ENCODE peak calls at places on chromosomes 3 and 15, in ten cellular contexts. T is CMK; D is endothelial cell; E is heart left ventricle; C is activated naive CD4-positive, alpha-beta T cell treated with anti-CD3 and anti-CD28 coated beads for 36 hours; P is stimulated activated CD4-positive, alpha-beta T cell treated with anti-CD3 and anti-CD28 coated beads, Interleukin-1b, Interleukin-23, amount 100 ng/mL, for 24 hours; G is iPS-NIHi11; L is AG08396; I is dermis blood vessel endothelial cell; Z is A549. F is an unnamed sample.

GRCh38 chr3:170585008-170585936 is 603 bp downstream of the SLC7A14 start:
- DNase-seq in T (no peak), D (peak; percentile 7), E (no peak), C (no peak), P (no peak), G (peak; percentile 41), L (peak; percentile 25), I (peak; percentile 13), Z (no peak), F (peak; percentile 53)

GRCh38 chr15:51935466-51936118 is 36.0 kb downstream of the LEO1 start:
- DNase-seq in T (no peak), D (no peak), E (no peak), C (no peak), P (no peak), G (no peak), L (no peak), I (no peak), Z (no peak), F (no peak)

GRCh38 chr3:30353711-30354467 is 252.5 kb upstream of the TGFBR2 start:
- DNase-seq in T (no peak), D (no peak), E (no peak), C (peak; percentile 74), P (no peak), G (no peak), L (no peak), I (no peak), Z (no peak), F (no peak)

GRCh38 chr3:10450494-10451440 is 54.6 kb downstream of the ATP2B2 start:
- DNase-seq in T (no peak), D (no peak), E (no peak), C (no peak), P (no peak), G (peak; percentile 83), L (no peak), I (no peak), Z (no peak), F (peak; percentile 49)

GRCh38 chr3:125160911-125161371 is 51.6 kb downstream of the SLC12A8 start:
- DNase-seq in T (no peak), D (no peak), E (no peak), C (no peak), P (no peak), G (no peak), L (no peak), I (no peak), Z (no peak), F (no peak)

GRCh38 chr3:57977755-57978715 is 30.2 kb upstream of the FLNB start:
- DNase-seq in T (no peak), D (no peak), E (no peak), C (no peak), P (no peak), G (peak; percentile 25), L (no peak), I (no peak), Z (peak; percentile 92), F (peak; percentile 22)

GRCh38 chr3:86792316-86792715 is 198.6 kb downstream of the VGLL3 start:
- DNase-seq in T (no peak), D (no peak), E (no peak), C (no peak), P (no peak), G (no peak), L (no peak), I (no peak), Z (no peak), F (no peak)

GRCh38 chr15:58357529-58358476 is 74.0 kb upstream of the LIPC start:
- DNase-seq in T (no peak), D (no peak), E (no peak), C (peak; percentile 86), P (no peak), G (peak; percentile 22), L (no peak), I (peak; percentile 59), Z (peak; percentile 29), F (no peak)

GRCh38 chr3:77319711-77320110 is 279.8 kb downstream of the ROBO2 start:
- DNase-seq in T (no peak), D (peak; percentile 38), E (no peak), C (no peak), P (no peak), G (peak; percentile 12), L (peak; percentile 42), I (peak; percentile 18), Z (peak; percentile 7), F (no peak)

GRCh38 chr3:119293761-119294401 is at the start of gene ARHGAP31:
- DNase-seq in T (no peak), D (peak; percentile 76), E (peak; percentile 83), C (peak; percentile 94), P (peak; percentile 43), G (peak; percentile 62), L (peak; percentile 73), I (peak; percentile 92), Z (peak; percentile 45), F (peak; percentile 67)

GRCh38 chr3:182726258-182727142 is 66.8 kb upstream of the ATP11B start:
- DNase-seq in T (no peak), D (no peak), E (no peak), C (no peak), P (no peak), G (no peak), L (no peak), I (no peak), Z (no peak), F (no peak)

GRCh38 chr15:62254137-62254934 is 89.3 kb upstream of the C2CD4B start:
- DNase-seq in T (peak; percentile 5), D (peak; percentile 90), E (peak; percentile 61), C (peak; percentile 79), P (peak; percentile 35), G (peak; percentile 81), L (peak; percentile 67), I (peak; percentile 88), Z (peak; percentile 64), F (peak; percentile 86)

GRCh38 chr3:127565711-127566110 is 24.8 kb downstream of the TPRA1 start:
- DNase-seq in T (no peak), D (no peak), E (no peak), C (no peak), P (no peak), G (peak; percentile 42), L (no peak), I (no peak), Z (no peak), F (no peak)

GRCh38 chr3:49650177-49650576 is 24.0 kb upstream of the APEH start:
- DNase-seq in T (no peak), D (no peak), E (no peak), C (no peak), P (no peak), G (no peak), L (no peak), I (no peak), Z (no peak), F (no peak)

GRCh38 chr3:104108522-104108921 is 1258.2 kb upstream of the ALCAM start:
- DNase-seq in T (no peak), D (no peak), E (no peak), C (no peak), P (no peak), G (no peak), L (no peak), I (no peak), Z (no peak), F (no peak)

GRCh38 chr3:120497813-120498212 is 47.0 kb upstream of the FSTL1 start:
- DNase-seq in T (no peak), D (no peak), E (no peak), C (no peak), P (no peak), G (no peak), L (no peak), I (peak; percentile 26), Z (no peak), F (no peak)

GRCh38 chr15:76149291-76149910 is 89.6 kb downstream of the TMEM266 start:
- DNase-seq in T (no peak), D (no peak), E (no peak), C (no peak), P (no peak), G (no peak), L (peak; percentile 59), I (no peak), Z (no peak), F (no peak)

GRCh38 chr3:140834266-140835037 is 107.2 kb upstream of the SLC25A36 start:
- DNase-seq in T (no peak), D (no peak), E (no peak), C (no peak), P (no peak), G (no peak), L (no peak), I (no peak), Z (peak; percentile 10), F (no peak)

F was measured in nephron progenitor cell.